ENCODE peak calls at places on chromosomes 16 and 17, in eight cellular contexts. R is BE2C, C is adrenal gland, A is endodermal cell, Y is brain microvascular endothelial cell, S is fibroblast of pulmonary artery, X is hepatocyte, Z is Peyer's patch. W is an unnamed sample.

GRCh38 chr17:45222273-45222993 is 748 bp downstream of the FMNL1 start:
- DNase-seq in X (no peak), S (no peak), Y (no peak), Z (no peak), R (no peak), A (peak; percentile 90), C (no peak), W (no peak)

GRCh38 chr17:41935641-41936040 is 5.2 kb downstream of the ODAD4 start:
- DNase-seq in C (no peak), X (no peak), R (no peak), Y (no peak), S (no peak), Z (no peak), A (no peak), W (no peak)

GRCh38 chr16:68356249-68356918 is 45.6 kb downstream of the PRMT7 start:
- DNase-seq in Z (peak; percentile 54), C (peak; percentile 77), A (no peak), S (no peak), Y (no peak), X (no peak), R (no peak), W (no peak)

GRCh38 chr17:63414222-63414621 is 31.9 kb downstream of the CYB561 start:
- DNase-seq in S (no peak), C (no peak), X (no peak), A (no peak), Y (no peak), R (no peak), Z (no peak), W (no peak)

GRCh38 chr16:89200124-89200849 is at the start of gene SLC22A31:
- DNase-seq in S (no peak), Z (peak; percentile 51), A (peak; percentile 67), C (no peak), Y (no peak), R (no peak), X (peak; percentile 25), W (no peak)

GRCh38 chr16:70254095-70254964 is 2.6 kb upstream of the EXOSC6 start:
- DNase-seq in S (no peak), A (no peak), X (no peak), R (no peak), C (no peak), Z (no peak), Y (peak; percentile 56), W (no peak)

GRCh38 chr16:12330541-12330940 is 354.0 kb downstream of the SNX29 start:
- DNase-seq in Y (no peak), A (no peak), X (no peak), R (no peak), S (no peak), C (no peak), Z (no peak), W (no peak)

GRCh38 chr17:38637951-38638350 is 32.2 kb upstream of the SRCIN1 start:
- DNase-seq in A (peak; percentile 28), C (no peak), Z (no peak), X (no peak), R (no peak), S (no peak), Y (no peak), W (no peak)

GRCh38 chr16:3401719-3402397 is 843 bp downstream of the ZNF174 start:
- DNase-seq in S (peak; percentile 10), X (peak; percentile 19), Z (no peak), A (peak; percentile 61), C (no peak), Y (no peak), R (peak; percentile 25), W (no peak)

GRCh38 chr16:3690470-3690918 is 26.8 kb downstream of the TRAP1 start:
- DNase-seq in Y (peak; percentile 96), R (peak; percentile 93), A (peak; percentile 97), S (peak; percentile 96), C (peak; percentile 95), X (peak; percentile 93), Z (peak; percentile 90), W (peak; percentile 90)

GRCh38 chr17:72392056-72393010 is 271.5 kb downstream of the SOX9 start:
- DNase-seq in R (no peak), X (no peak), C (no peak), Z (no peak), Y (peak; percentile 57), S (peak; percentile 83), A (no peak), W (no peak)

GRCh38 chr16:57480127-57480753 is 6.1 kb downstream of the DOK4 start:
- DNase-seq in S (peak; percentile 79), C (no peak), X (peak; percentile 90), R (peak; percentile 73), Y (peak; percentile 49), Z (peak; percentile 93), A (peak; percentile 62), W (peak; percentile 92)

GRCh38 chr17:45292696-45293412 is 24.0 kb downstream of the MAP3K14 start:
- DNase-seq in A (no peak), Y (no peak), X (no peak), R (no peak), Z (peak; percentile 40), C (no peak), S (no peak), W (no peak)

GRCh38 chr17:36544049-36544319 is 735 bp upstream of the GGNBP2 start:
- DNase-seq in R (peak; percentile 31), S (peak; percentile 65), Z (peak; percentile 71), C (no peak), Y (peak; percentile 47), A (peak; percentile 86), X (peak; percentile 72), W (peak; percentile 47)

GRCh38 chr17:47276868-47277267 is 23.2 kb downstream of the ITGB3 start:
- DNase-seq in S (peak; percentile 85), R (peak; percentile 65), C (peak; percentile 77), A (peak; percentile 86), Z (no peak), X (peak; percentile 61), Y (peak; percentile 50), W (peak; percentile 64)

GRCh38 chr16:3716831-3717234 is 491 bp downstream of the TRAP1 start:
- DNase-seq in C (no peak), Y (peak; percentile 6), S (no peak), Z (no peak), A (peak; percentile 70), X (peak; percentile 42), R (peak; percentile 61), W (no peak)

GRCh38 chr17:10879110-10879509 is 41.2 kb upstream of the PIRT start:
- DNase-seq in X (peak; percentile 66), C (no peak), R (no peak), S (peak; percentile 2), Z (no peak), Y (no peak), A (peak; percentile 91), W (peak; percentile 50)

GRCh38 chr16:89072216-89073130 is 21.2 kb upstream of the ACSF3 start:
- DNase-seq in A (no peak), S (peak; percentile 20), R (peak; percentile 86), C (no peak), Y (no peak), Z (no peak), X (peak; percentile 68), W (no peak)

GRCh38 chr17:30922235-30922993 is 669 bp downstream of the ADAP2 start:
- DNase-seq in A (peak; percentile 78), Z (peak; percentile 53), Y (no peak), R (no peak), S (no peak), C (no peak), X (peak; percentile 20), W (no peak)

GRCh38 chr16:1181715-1182671 is 29.1 kb downstream of the CACNA1H start:
- DNase-seq in R (peak; percentile 71), X (peak; percentile 89), Y (peak; percentile 93), A (no peak), C (peak; percentile 87), S (peak; percentile 77), Z (peak; percentile 59), W (peak; percentile 60)
- H3K4me3 ChIP-seq in R (peak overlapping the region; percentile 31), X (no peak overlapping the region), Y (no peak overlapping the region), A (no peak overlapping the region), C (no peak overlapping the region), S (no peak overlapping the region), Z (no peak overlapping the region), W (peak overlapping the region; percentile 27)

GRCh38 chr16:1712791-1713261 is 6.8 kb downstream of the MAPK8IP3 start:
- DNase-seq in X (no peak), A (no peak), Y (peak; percentile 32), C (no peak), S (no peak), Z (no peak), R (no peak), W (no peak)
- H3K4me3 ChIP-seq in X (no peak overlapping the region), A (no peak overlapping the region), Y (no peak overlapping the region), C (no peak overlapping the region), S (no peak overlapping the region), Z (no peak overlapping the region), R (no peak overlapping the region), W (no peak overlapping the region)

DNA sequence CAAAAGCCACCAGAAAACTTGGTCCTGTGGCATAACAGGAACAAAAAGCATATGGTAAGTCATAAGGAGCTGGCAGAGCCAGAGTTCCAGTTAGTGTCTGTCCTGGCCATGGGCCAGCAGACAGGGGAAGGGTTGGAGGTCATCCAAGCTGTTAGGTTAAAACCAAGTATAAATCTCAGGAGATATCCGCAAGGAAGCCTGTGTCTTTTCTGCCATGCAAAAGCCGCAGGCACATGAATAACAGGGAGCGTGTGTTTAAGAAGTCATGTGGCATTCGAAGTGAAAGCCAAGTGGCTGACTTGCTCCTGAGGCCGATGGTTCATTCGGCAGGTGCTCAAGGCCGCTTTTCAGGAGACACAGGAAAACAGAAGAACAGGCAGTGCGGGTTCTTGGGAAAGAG is 20.4 kb upstream of the PRKAR1A start:
- DNase-seq in C (peak; percentile 58), R (no peak), S (no peak), A (no peak), Y (no peak), Z (no peak), X (no peak), W (peak; percentile 57)
- H3K4me3 ChIP-seq in C (no peak overlapping the region), R (peak overlapping the region; percentile 17), S (no peak overlapping the region), A (no peak overlapping the region), Y (no peak overlapping the region), Z (no peak overlapping the region), X (no peak overlapping the region), W (peak overlapping the region; percentile 8)

GRCh38 chr17:75077490-75078096 is 10.2 kb upstream of the SLC16A5 start:
- DNase-seq in X (peak; percentile 54), R (no peak), Y (no peak), S (no peak), C (peak; percentile 73), Z (peak; percentile 84), A (no peak), W (peak; percentile 83)
- H3K4me3 ChIP-seq in X (no peak overlapping the region), R (no peak overlapping the region), Y (peak overlapping the region; percentile 36), S (peak overlapping the region; percentile 12), C (no peak overlapping the region), Z (peak overlapping the region; percentile 50), A (no peak overlapping the region), W (peak overlapping the region; percentile 46)